ENCODE peak calls at places on chromosomes 7 and 10, in six cellular contexts. One of them, this sample, is unnamed.

GRCh38 chr10:36504752-36505151 is 620.6 kb upstream of the ANKRD30A start:
- DNase-seq in H1: no peak
- DNase-seq in HCT116: no peak
- DNase-seq in GM12878: no peak
- DNase-seq in K562: no peak
- DNase-seq in SK-N-SH: no peak
- DNase-seq in this sample: no peak

GRCh38 chr10:68832596-68832995 is 5.3 kb downstream of the STOX1 start:
- DNase-seq in K562: no peak
- DNase-seq in HCT116: no peak
- DNase-seq in SK-N-SH: no peak
- DNase-seq in H1: no peak
- DNase-seq in GM12878: no peak
- DNase-seq in this sample: no peak

GRCh38 chr7:140638311-140638791 is 2.3 kb downstream of the DENND2A start:
- DNase-seq in SK-N-SH: no peak
- DNase-seq in HCT116: no peak
- DNase-seq in K562: no peak
- DNase-seq in H1: peak
- DNase-seq in GM12878: no peak
- DNase-seq in this sample: no peak

GRCh38 chr10:59709472-59710125 is at the start of gene SLC16A9:
- DNase-seq in HCT116: peak
- DNase-seq in GM12878: peak
- DNase-seq in K562: peak
- DNase-seq in SK-N-SH: peak
- DNase-seq in H1: peak
- DNase-seq in this sample: no peak

GRCh38 chr10:126104767-126105166 is 208.4 kb downstream of the FANK1 start:
- DNase-seq in K562: no peak
- DNase-seq in H1: no peak
- DNase-seq in HCT116: no peak
- DNase-seq in SK-N-SH: no peak
- DNase-seq in GM12878: no peak
- DNase-seq in this sample: no peak

GRCh38 chr7:116128139-116128538 is 82.2 kb upstream of the TES start:
- DNase-seq in K562: no peak
- DNase-seq in SK-N-SH: no peak
- DNase-seq in GM12878: no peak
- DNase-seq in HCT116: no peak
- DNase-seq in H1: no peak
- DNase-seq in this sample: no peak

GRCh38 chr7:111238891-111239290 is 148.0 kb downstream of the LRRN3 start:
- DNase-seq in HCT116: no peak
- DNase-seq in K562: no peak
- DNase-seq in SK-N-SH: no peak
- DNase-seq in GM12878: no peak
- DNase-seq in H1: no peak
- DNase-seq in this sample: no peak

GRCh38 chr10:115914475-115914874 is 358.5 kb downstream of the GFRA1 start:
- DNase-seq in SK-N-SH: no peak
- DNase-seq in HCT116: no peak
- DNase-seq in H1: no peak
- DNase-seq in GM12878: no peak
- DNase-seq in K562: no peak
- DNase-seq in this sample: no peak

GRCh38 chr10:59991661-59992060 is 85.3 kb upstream of the CCDC6 start:
- DNase-seq in SK-N-SH: no peak
- DNase-seq in H1: peak
- DNase-seq in K562: no peak
- DNase-seq in GM12878: no peak
- DNase-seq in HCT116: peak
- DNase-seq in this sample: no peak

GRCh38 chr10:52855546-52856325 is 83.2 kb upstream of the MBL2 start:
- DNase-seq in SK-N-SH: no peak
- DNase-seq in GM12878: no peak
- DNase-seq in H1: no peak
- DNase-seq in HCT116: no peak
- DNase-seq in K562: no peak
- DNase-seq in this sample: no peak

GRCh38 chr7:118183254-118183585 is 744 bp upstream of the LSM8 start:
- DNase-seq in K562: no peak
- DNase-seq in H1: no peak
- DNase-seq in SK-N-SH: peak
- DNase-seq in HCT116: no peak
- DNase-seq in GM12878: no peak
- DNase-seq in this sample: no peak

DNA sequence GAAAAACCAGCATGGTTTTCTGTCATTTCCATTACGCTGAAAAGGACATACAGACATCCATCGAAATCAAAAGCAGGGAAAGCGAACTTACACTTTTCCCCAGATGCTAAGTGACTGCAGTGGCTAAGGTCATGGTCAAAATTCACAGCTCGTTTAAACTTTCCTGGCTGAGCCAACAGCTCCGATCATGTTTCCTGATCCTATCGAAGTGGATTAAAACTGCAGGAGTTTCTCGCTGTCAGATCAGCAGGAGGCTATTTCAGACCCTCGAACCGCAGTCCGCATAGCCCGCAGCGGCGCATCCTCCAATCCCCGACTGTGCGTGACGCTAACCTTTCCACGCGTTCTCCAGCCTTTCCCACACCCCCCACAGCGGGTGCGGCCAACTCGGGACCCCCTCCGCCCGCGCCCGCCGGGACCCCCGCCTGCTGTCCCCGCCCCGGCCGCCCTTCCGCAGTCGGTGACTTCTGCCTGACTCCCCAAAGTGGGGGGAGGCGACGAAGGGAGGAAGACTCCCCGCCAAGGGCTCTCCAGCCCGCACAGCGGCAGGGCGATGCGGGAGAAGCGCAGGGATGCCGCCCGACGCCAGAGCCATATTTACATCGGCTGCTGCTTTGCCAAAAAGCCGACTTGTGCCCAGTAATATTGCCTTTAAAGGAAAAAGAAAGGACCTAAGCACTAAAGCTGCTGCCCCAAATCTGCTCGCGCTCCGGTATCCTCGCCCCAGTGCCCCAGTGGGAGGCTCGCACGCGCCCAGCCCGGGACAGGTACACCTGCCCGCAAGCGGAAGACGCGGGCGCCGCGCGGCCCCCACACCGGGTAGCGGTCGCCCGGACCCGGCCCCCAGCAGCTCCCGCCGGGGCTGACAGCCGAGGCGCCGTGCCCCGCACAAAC is 1.2 kb downstream of the PIP4K2A start:
- DNase-seq in K562: peak
- DNase-seq in H1: no peak
- DNase-seq in SK-N-SH: peak
- DNase-seq in HCT116: no peak
- DNase-seq in GM12878: no peak
- DNase-seq in this sample: no peak
- TF ChIP-seq YY1 in K562: no peak
- TF ChIP-seq YY1 in H1: no peak
- TF ChIP-seq YY1 in SK-N-SH: no peak
- TF ChIP-seq YY1 in HCT116: no peak
- TF ChIP-seq YY1 in GM12878: no peak
- TF ChIP-seq YY1 in this sample: no peak

DNA sequence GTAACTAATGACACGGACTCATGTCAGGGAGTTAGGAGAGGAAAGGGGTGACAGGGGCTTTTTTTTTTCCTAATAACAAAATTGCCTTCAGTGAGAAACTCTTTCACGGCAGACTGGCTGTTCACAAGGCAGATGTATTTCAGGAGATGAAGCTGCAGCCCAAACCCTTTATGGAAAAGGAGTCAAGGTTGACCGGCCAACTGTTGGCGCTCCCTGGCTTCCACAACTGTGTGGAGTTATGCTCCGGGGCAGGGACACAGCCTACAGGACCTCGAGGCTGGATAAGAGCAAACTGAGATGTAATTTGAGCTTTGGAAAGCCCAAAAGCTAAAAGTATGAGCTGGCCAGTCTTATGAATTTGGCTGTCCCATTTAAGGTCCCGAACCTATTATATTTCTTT is 30.8 kb upstream of the MXI1 start:
- DNase-seq in K562: no peak
- DNase-seq in HCT116: no peak
- DNase-seq in GM12878: no peak
- DNase-seq in SK-N-SH: no peak
- DNase-seq in H1: no peak
- DNase-seq in this sample: no peak
- TF ChIP-seq YY1 in K562: no peak
- TF ChIP-seq YY1 in HCT116: no peak
- TF ChIP-seq YY1 in GM12878: no peak
- TF ChIP-seq YY1 in SK-N-SH: no peak
- TF ChIP-seq YY1 in H1: no peak
- TF ChIP-seq YY1 in this sample: no peak

GRCh38 chr10:105585215-105585614 is 944.1 kb downstream of the SORCS3 start:
- DNase-seq in K562: no peak
- DNase-seq in SK-N-SH: no peak
- DNase-seq in H1: no peak
- DNase-seq in GM12878: no peak
- DNase-seq in HCT116: no peak
- DNase-seq in this sample: no peak
- TF ChIP-seq YY1 in K562: no peak
- TF ChIP-seq YY1 in SK-N-SH: no peak
- TF ChIP-seq YY1 in H1: no peak
- TF ChIP-seq YY1 in GM12878: no peak
- TF ChIP-seq YY1 in HCT116: no peak
- TF ChIP-seq YY1 in this sample: no peak

GRCh38 chr10:62182595-62182994 is 86.0 kb downstream of the RTKN2 start:
- DNase-seq in SK-N-SH: no peak
- DNase-seq in K562: no peak
- DNase-seq in HCT116: no peak
- DNase-seq in H1: no peak
- DNase-seq in GM12878: no peak
- DNase-seq in this sample: no peak

GRCh38 chr10:62185914-62186692 is 82.5 kb downstream of the RTKN2 start:
- DNase-seq in SK-N-SH: no peak
- DNase-seq in K562: no peak
- DNase-seq in GM12878: no peak
- DNase-seq in H1: no peak
- DNase-seq in HCT116: no peak
- DNase-seq in this sample: no peak

GRCh38 chr10:62183857-62184805 is 84.5 kb downstream of the RTKN2 start:
- DNase-seq in H1: no peak
- DNase-seq in HCT116: no peak
- DNase-seq in K562: no peak
- DNase-seq in SK-N-SH: no peak
- DNase-seq in GM12878: no peak
- DNase-seq in this sample: no peak

GRCh38 chr10:62182171-62182570 is 86.5 kb downstream of the RTKN2 start:
- DNase-seq in GM12878: no peak
- DNase-seq in K562: no peak
- DNase-seq in SK-N-SH: no peak
- DNase-seq in HCT116: no peak
- DNase-seq in H1: no peak
- DNase-seq in this sample: no peak

DNA sequence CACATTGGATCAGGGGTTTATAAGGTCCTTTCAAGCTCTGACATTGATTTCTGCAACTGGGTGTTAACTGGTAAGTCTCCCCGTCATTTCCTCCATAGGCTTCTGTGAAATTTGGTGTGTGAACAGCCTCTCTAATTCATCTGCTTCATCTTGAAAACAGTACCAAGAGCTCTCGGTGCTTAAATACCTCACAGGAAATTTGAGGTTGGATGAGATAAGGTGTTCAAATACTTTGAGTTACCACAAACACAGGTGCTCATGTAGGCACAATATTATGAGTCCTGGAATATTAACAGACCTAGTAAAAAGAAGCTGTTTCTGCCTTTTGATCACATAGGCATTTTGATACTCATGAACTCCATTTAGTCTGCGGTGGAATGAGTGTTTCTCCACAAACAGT is 85.2 kb downstream of the RTKN2 start:
- DNase-seq in HCT116: no peak
- DNase-seq in GM12878: peak
- DNase-seq in K562: no peak
- DNase-seq in SK-N-SH: no peak
- DNase-seq in H1: no peak
- DNase-seq in this sample: no peak
- TF ChIP-seq YY1 in HCT116: no peak
- TF ChIP-seq YY1 in GM12878: no peak
- TF ChIP-seq YY1 in K562: no peak
- TF ChIP-seq YY1 in SK-N-SH: no peak
- TF ChIP-seq YY1 in H1: no peak
- TF ChIP-seq YY1 in this sample: no peak

GRCh38 chr7:114970308-114970707 is 48.4 kb downstream of the MDFIC start:
- DNase-seq in H1: no peak
- DNase-seq in GM12878: no peak
- DNase-seq in K562: no peak
- DNase-seq in HCT116: no peak
- DNase-seq in SK-N-SH: no peak
- DNase-seq in this sample: no peak

GRCh38 chr7:114970732-114971131 is 48.8 kb downstream of the MDFIC start:
- DNase-seq in H1: no peak
- DNase-seq in GM12878: no peak
- DNase-seq in K562: no peak
- DNase-seq in SK-N-SH: no peak
- DNase-seq in HCT116: no peak
- DNase-seq in this sample: no peak

GRCh38 chr7:114976666-114977065 is 54.8 kb downstream of the MDFIC start:
- DNase-seq in HCT116: no peak
- DNase-seq in H1: no peak
- DNase-seq in GM12878: no peak
- DNase-seq in SK-N-SH: no peak
- DNase-seq in K562: no peak
- DNase-seq in this sample: no peak

GRCh38 chr7:114972567-114972966 is 50.7 kb downstream of the MDFIC start:
- DNase-seq in HCT116: no peak
- DNase-seq in SK-N-SH: no peak
- DNase-seq in K562: no peak
- DNase-seq in H1: no peak
- DNase-seq in GM12878: no peak
- DNase-seq in this sample: no peak

GRCh38 chr7:114973147-114973546 is 51.3 kb downstream of the MDFIC start:
- DNase-seq in H1: no peak
- DNase-seq in GM12878: no peak
- DNase-seq in SK-N-SH: no peak
- DNase-seq in K562: no peak
- DNase-seq in HCT116: no peak
- DNase-seq in this sample: no peak
- TF ChIP-seq YY1 in H1: no peak
- TF ChIP-seq YY1 in GM12878: no peak
- TF ChIP-seq YY1 in SK-N-SH: no peak
- TF ChIP-seq YY1 in K562: no peak
- TF ChIP-seq YY1 in HCT116: no peak
- TF ChIP-seq YY1 in this sample: no peak

This sample was measured in NT2/D1.